ENCODE peak calls at places on chromosomes 7 and 10, in four cellular contexts. A, C, E and G are unnamed samples.

GRCh38 chr7:116554436-116554835 is 29.6 kb downstream of the CAV1 start:
- DNase-seq in A (no peak), C (no peak), E (no peak), G (no peak)

GRCh38 chr7:112124367-112124766 is 81.8 kb downstream of the DOCK4 start:
- DNase-seq in A (no peak), C (no peak), E (no peak), G (no peak)

GRCh38 chr7:140060788-140061606 is 1.8 kb downstream of the PARP12 start:
- DNase-seq in A (no peak), C (peak), E (no peak), G (peak)

GRCh38 chr10:29713450-29713849 is 78.7 kb upstream of the SVIL start:
- DNase-seq in A (no peak), C (no peak), E (no peak), G (peak)

GRCh38 chr7:122652851-122653250 is 46.1 kb downstream of the RNF133 start:
- DNase-seq in A (no peak), C (no peak), E (no peak), G (peak)

GRCh38 chr7:157567666-157568065 is 230.9 kb downstream of the DNAJB6 start:
- DNase-seq in A (no peak), C (no peak), E (no peak), G (no peak)

GRCh38 chr10:43249151-43249961 is 17.5 kb downstream of the RASGEF1A start:
- DNase-seq in A (no peak), C (no peak), E (no peak), G (no peak)

GRCh38 chr10:96043895-96044580 is 655 bp downstream of the CCNJ start:
- DNase-seq in A (peak), C (peak), E (peak), G (peak)

GRCh38 chr10:70562036-70562710 is 40.4 kb downstream of the PRF1 start:
- DNase-seq in A (no peak), C (no peak), E (no peak), G (no peak)

GRCh38 chr10:97498841-97499560 is at the start of gene UBTD1:
- DNase-seq in A (no peak), C (peak), E (no peak), G (no peak)

GRCh38 chr10:119197921-119198320 is 9.4 kb upstream of the GRK5 start:
- DNase-seq in A (peak), C (peak), E (no peak), G (peak)

GRCh38 chr7:13312327-13312726 is 624.9 kb downstream of the ARL4A start:
- DNase-seq in A (no peak), C (peak), E (no peak), G (peak)

GRCh38 chr7:69373171-69374035 is 224.9 kb upstream of the AUTS2 start:
- DNase-seq in A (no peak), C (no peak), E (no peak), G (no peak)

GRCh38 chr10:1393481-1393880 is 337.3 kb downstream of the WDR37 start:
- DNase-seq in A (no peak), C (no peak), E (no peak), G (no peak)

GRCh38 chr7:75968561-75969001 is 25.8 kb downstream of the TMEM120A start:
- DNase-seq in A (no peak), C (no peak), E (no peak), G (no peak)

GRCh38 chr10:86918022-86918471 is 39.4 kb downstream of the MMRN2 start:
- DNase-seq in A (peak), C (peak), E (no peak), G (no peak)

GRCh38 chr10:15898046-15898445 is 37.7 kb upstream of the MINDY3 start:
- DNase-seq in A (peak), C (peak), E (no peak), G (peak)

GRCh38 chr10:53939654-53940053 is 861.4 kb downstream of the PCDH15 start:
- DNase-seq in A (no peak), C (no peak), E (no peak), G (no peak)

GRCh38 chr10:68284597-68284996 is 47.3 kb upstream of the HNRNPH3 start:
- DNase-seq in A (no peak), C (no peak), E (no peak), G (no peak)

GRCh38 chr10:5981529-5981928 is 4.2 kb upstream of the IL15RA start:
- DNase-seq in A (no peak), C (no peak), E (no peak), G (no peak)

GRCh38 chr7:35026154-35026553 is 11.1 kb downstream of the DPY19L1 start:
- DNase-seq in A (no peak), C (no peak), E (no peak), G (peak)

GRCh38 chr7:118052330-118052729 is 131.6 kb upstream of the LSM8 start:
- DNase-seq in A (no peak), C (no peak), E (no peak), G (no peak)

GRCh38 chr7:132251327-132251659 is 325.0 kb downstream of the PLXNA4 start:
- DNase-seq in A (no peak), C (no peak), E (no peak), G (peak)

GRCh38 chr10:122931088-122931958 is 20.9 kb downstream of the FAM24A start:
- DNase-seq in A (no peak), C (peak), E (no peak), G (no peak)

GRCh38 chr10:84948644-84949043 is 620.3 kb downstream of the CCSER2 start:
- DNase-seq in A (no peak), C (no peak), E (no peak), G (no peak)

GRCh38 chr10:132364594-132364970 is 32.4 kb upstream of the PWWP2B start:
- DNase-seq in A (no peak), C (no peak), E (no peak), G (no peak)

GRCh38 chr7:26815452-26815851 is 48.9 kb downstream of the SKAP2 start:
- DNase-seq in A (no peak), C (no peak), E (no peak), G (no peak)

GRCh38 chr7:156456503-156457115 is 184.0 kb upstream of the RNF32 start:
- DNase-seq in A (no peak), C (no peak), E (no peak), G (no peak)

GRCh38 chr7:75695036-75695435 is 43.7 kb downstream of the HIP1 start:
- DNase-seq in A (no peak), C (no peak), E (no peak), G (no peak)

GRCh38 chr10:111281516-111281915 is 204.7 kb downstream of the ADRA2A start:
- DNase-seq in A (no peak), C (no peak), E (no peak), G (peak)